ENCODE peak calls at places on chromosomes 7 and 10, in eight cellular contexts. P is thoracic aorta; V is ELR; T is NCI-H2227 treated with DMSO at 0.1 percent for 48 hours; S is naive B cell; R is tibial nerve; D is GDM1; K is stimulated activated CD4-positive, alpha-beta T cell treated with anti-CD3 and anti-CD28 coated beads, Interleukin-12 subunit alpha, Interleukin-12 subunit beta, amount 100 ng/mL, for 4 hours. G is an unnamed sample.

GRCh38 chr7:55413442-55413841 is 48.3 kb downstream of the LANCL2 start:
- DNase-seq in T (no peak), P (no peak), K (no peak), R (no peak), V (no peak), D (no peak), S (no peak), G (no peak)

GRCh38 chr10:60444494-60445064 is 54.9 kb upstream of the ANK3 start:
- DNase-seq in T (peak; percentile 11), P (no peak), K (no peak), S (no peak), D (no peak), V (peak; percentile 59), R (no peak), G (no peak)

GRCh38 chr7:23593706-23594105 is 3.5 kb upstream of the CCDC126 start:
- DNase-seq in S (no peak), D (no peak), V (peak; percentile 17), P (no peak), T (no peak), K (no peak), R (no peak), G (no peak)

GRCh38 chr10:101897633-101898032 is 54.0 kb upstream of the KCNIP2 start:
- DNase-seq in K (no peak), R (no peak), T (no peak), D (no peak), V (peak; percentile 39), P (no peak), S (no peak), G (no peak)

GRCh38 chr7:157432541-157432956 is 95.7 kb downstream of the DNAJB6 start:
- DNase-seq in K (no peak), V (peak; percentile 75), T (peak; percentile 89), D (no peak), S (no peak), R (no peak), P (no peak), G (no peak)

GRCh38 chr7:55499591-55499990 is 72.7 kb downstream of the VOPP1 start:
- DNase-seq in V (no peak), R (no peak), T (no peak), K (no peak), S (no peak), P (no peak), D (no peak), G (no peak)

GRCh38 chr7:158031820-158032424 is 555.7 kb downstream of the PTPRN2 start:
- DNase-seq in T (peak; percentile 79), D (no peak), S (no peak), P (no peak), R (no peak), V (no peak), K (no peak), G (no peak)

GRCh38 chr10:6163364-6164270 is 39.1 kb upstream of the PFKFB3 start:
- DNase-seq in K (peak; percentile 92), S (peak; percentile 92), R (peak; percentile 81), D (peak; percentile 91), T (peak; percentile 28), V (peak; percentile 88), P (no peak), G (peak; percentile 94)

GRCh38 chr7:16923019-16923418 is 41.2 kb upstream of the AGR3 start:
- DNase-seq in S (no peak), P (no peak), V (no peak), D (no peak), R (no peak), K (no peak), T (no peak), G (no peak)

GRCh38 chr7:31043035-31043434 is 9.1 kb upstream of the ADCYAP1R1 start:
- DNase-seq in T (no peak), P (no peak), D (no peak), K (no peak), S (no peak), R (no peak), V (no peak), G (no peak)

GRCh38 chr10:72096115-72097000 is 8.0 kb upstream of the SPOCK2 start:
- DNase-seq in R (no peak), K (no peak), T (no peak), D (no peak), P (no peak), S (no peak), V (peak; percentile 32), G (no peak)

GRCh38 chr10:6114299-6114698 is 25.5 kb downstream of the RBM17 start:
- DNase-seq in R (no peak), K (no peak), S (no peak), T (no peak), D (no peak), P (no peak), V (peak; percentile 45), G (no peak)

GRCh38 chr10:130138479-130138866 is 2.3 kb downstream of the GLRX3 start:
- DNase-seq in K (peak; percentile 2), V (peak; percentile 79), T (no peak), S (no peak), R (no peak), D (no peak), P (no peak), G (no peak)

GRCh38 chr7:2945171-2945570 is 98.5 kb downstream of the CARD11 start:
- DNase-seq in T (no peak), P (no peak), S (no peak), R (no peak), D (no peak), V (no peak), K (no peak), G (no peak)

GRCh38 chr7:5230272-5231067 is 40.4 kb downstream of the WIPI2 start:
- DNase-seq in R (no peak), P (no peak), D (no peak), V (no peak), S (peak; percentile 57), T (no peak), K (no peak), G (no peak)

GRCh38 chr7:90961037-90961725 is 303.1 kb upstream of the FZD1 start:
- DNase-seq in R (no peak), T (no peak), D (no peak), P (no peak), V (peak; percentile 19), K (no peak), S (no peak), G (no peak)

GRCh38 chr10:113241966-113242365 is 291.9 kb downstream of the TCF7L2 start:
- DNase-seq in R (no peak), D (no peak), T (no peak), S (no peak), V (no peak), K (no peak), P (no peak), G (no peak)

GRCh38 chr10:95693331-95693667 is 428 bp downstream of the TCTN3 start:
- DNase-seq in T (no peak), K (no peak), P (no peak), S (no peak), R (no peak), V (no peak), D (no peak), G (no peak)

GRCh38 chr7:40643664-40644063 is 508.9 kb downstream of the SUGCT start:
- DNase-seq in S (no peak), D (no peak), P (no peak), K (no peak), V (no peak), T (no peak), R (no peak), G (no peak)

GRCh38 chr10:24201503-24202180 is 7.3 kb upstream of the KIAA1217 start:
- DNase-seq in R (no peak), S (no peak), V (no peak), T (no peak), P (no peak), K (no peak), D (no peak), G (no peak)

GRCh38 chr10:132306341-132306685 is 1.4 kb downstream of the STK32C start:
- DNase-seq in R (no peak), V (no peak), D (no peak), S (no peak), K (no peak), P (no peak), T (no peak), G (no peak)

GRCh38 chr7:149449897-149450296 is 11.0 kb downstream of the ZNF777 start:
- DNase-seq in D (no peak), T (no peak), S (no peak), P (no peak), V (no peak), K (no peak), R (no peak), G (no peak)

GRCh38 chr7:140014123-140014522 is 48.6 kb downstream of the PARP12 start:
- DNase-seq in T (no peak), D (no peak), P (no peak), S (no peak), R (no peak), V (no peak), K (no peak), G (no peak)

GRCh38 chr7:1103009-1103788 is 15.3 kb downstream of the GPER1 start:
- DNase-seq in P (no peak), V (no peak), D (no peak), S (no peak), T (no peak), K (no peak), R (no peak), G (no peak)

GRCh38 chr7:23072043-23072442 is 33.5 kb upstream of the KLHL7 start:
- DNase-seq in P (no peak), T (no peak), D (no peak), V (peak; percentile 57), S (no peak), R (no peak), K (no peak), G (no peak)

GRCh38 chr10:17961551-17962422 is 10.1 kb downstream of the SLC39A12 start:
- DNase-seq in V (peak; percentile 71), K (no peak), S (no peak), P (no peak), T (no peak), R (no peak), D (no peak), G (no peak)

GRCh38 chr10:101464082-101464481 is 110.1 kb downstream of the BTRC start:
- DNase-seq in D (no peak), K (no peak), V (no peak), S (no peak), T (no peak), R (no peak), P (no peak), G (no peak)

GRCh38 chr7:117127585-117128168 is 174.4 kb downstream of the ST7 start:
- DNase-seq in V (peak; percentile 77), D (no peak), R (peak; percentile 26), T (peak; percentile 58), P (no peak), S (peak; percentile 23), K (peak; percentile 40), G (no peak)

GRCh38 chr10:127968027-127968441 is 61.1 kb downstream of the PTPRE start:
- DNase-seq in T (no peak), K (no peak), R (no peak), P (no peak), D (no peak), V (no peak), S (no peak), G (no peak)

GRCh38 chr7:240887-241421 is 48.6 kb downstream of the FAM20C start:
- DNase-seq in P (no peak), R (no peak), S (no peak), V (peak; percentile 31), K (no peak), T (no peak), D (no peak), G (no peak)

GRCh38 chr10:15426115-15426514 is 55.0 kb upstream of the FAM171A1 start:
- DNase-seq in D (no peak), V (no peak), K (no peak), R (no peak), T (no peak), P (no peak), S (no peak), G (no peak)

GRCh38 chr7:107860981-107861652 is 29.9 kb upstream of the DLD start:
- DNase-seq in P (no peak), D (no peak), K (no peak), S (no peak), V (no peak), T (no peak), R (no peak), G (no peak)

GRCh38 chr7:18468794-18469193 is 26.8 kb upstream of the HDAC9 start:
- DNase-seq in T (no peak), K (no peak), D (no peak), R (no peak), S (no peak), P (no peak), V (peak; percentile 19), G (no peak)